ENCODE peak calls at places on chromosomes 2 and 18, in nine cellular contexts. K is left lung, N is body of pancreas, D is HCT116, P is tibial nerve, S is heart right ventricle, Y is K562, W is endodermal cell, M is IMR-90. C is an unnamed sample. For H3K9me3, the result is how much of the 10 kb centered on the place peaks cover.

GRCh38 chr2:12071343-12071742 is 324.9 kb downstream of the LPIN1 start:
- DNase-seq in M (no peak), K (no peak), P (no peak), Y (no peak), N (no peak), W (no peak), S (no peak), D (no peak), C (no peak)

GRCh38 chr2:118738524-118739308 is 108.7 kb downstream of the EN1 start:
- DNase-seq in W (peak), N (peak), D (peak), K (no peak), Y (peak), S (no peak), M (peak), P (peak), C (no peak)

GRCh38 chr18:70397259-70397925 is 108.5 kb downstream of the SOCS6 start:
- DNase-seq in K (no peak), W (no peak), N (no peak), S (no peak), P (no peak), Y (no peak), M (peak), D (no peak), C (no peak)

GRCh38 chr2:10759151-10759714 is 37.8 kb downstream of the ATP6V1C2 start:
- DNase-seq in P (no peak), M (no peak), W (no peak), K (peak), D (no peak), N (no peak), S (no peak), Y (no peak), C (no peak)

GRCh38 chr2:201262718-201263117 is 2.4 kb downstream of the CASP8 start:
- DNase-seq in S (no peak), N (no peak), W (no peak), K (no peak), Y (peak), D (no peak), P (no peak), M (no peak), C (no peak)

GRCh38 chr18:49059028-49059670 is 108.4 kb upstream of the SMAD7 start:
- DNase-seq in M (peak), W (peak), P (no peak), D (no peak), Y (peak), N (no peak), S (no peak), K (no peak), C (peak)

GRCh38 chr2:142112648-142113278 is 18.1 kb downstream of the LRP1B start:
- DNase-seq in Y (no peak), P (no peak), M (peak), W (no peak), S (no peak), K (no peak), N (no peak), D (peak), C (no peak)

GRCh38 chr18:62741118-62741566 is 25.8 kb downstream of the PHLPP1 start:
- DNase-seq in Y (peak), N (no peak), S (no peak), M (peak), P (peak), W (no peak), K (no peak), D (peak), C (peak)

GRCh38 chr2:98487806-98488189 is 43.1 kb downstream of the INPP4A start:
- DNase-seq in Y (peak), W (no peak), M (peak), K (no peak), N (peak), P (no peak), D (peak), S (no peak), C (peak)

GRCh38 chr2:216696751-216697560 is 1.6 kb upstream of the IGFBP5 start:
- DNase-seq in K (no peak), M (peak), D (peak), W (no peak), S (no peak), P (no peak), N (no peak), Y (peak), C (peak)

GRCh38 chr2:232444409-232445148 is 11.4 kb upstream of the ALPI start:
- DNase-seq in N (peak), S (no peak), M (peak), W (peak), P (no peak), Y (peak), K (peak), D (peak), C (peak)

GRCh38 chr2:175398848-175399247 is 217.3 kb upstream of the ATP5MC3 start:
- DNase-seq in D (no peak), S (no peak), Y (no peak), P (no peak), W (no peak), N (no peak), M (no peak), K (no peak), C (no peak)

GRCh38 chr2:23663730-23664005 is 263.3 kb downstream of the ATAD2B start:
- DNase-seq in Y (no peak), K (no peak), S (no peak), M (no peak), W (no peak), N (no peak), D (no peak), P (no peak), C (no peak)

GRCh38 chr2:159573294-159573693 is 43.1 kb downstream of the BAZ2B start:
- DNase-seq in Y (no peak), N (no peak), D (no peak), S (no peak), K (no peak), P (no peak), W (no peak), M (no peak), C (no peak)

GRCh38 chr2:2020897-2021296 is 276.6 kb upstream of the PXDN start:
- DNase-seq in S (no peak), P (no peak), D (no peak), M (no peak), Y (no peak), K (no peak), W (peak), N (no peak), C (no peak)

GRCh38 chr2:2018713-2019410 is 274.5 kb upstream of the PXDN start:
- DNase-seq in S (no peak), W (peak), Y (no peak), K (no peak), D (no peak), P (no peak), M (no peak), N (no peak), C (no peak)

GRCh38 chr2:2022941-2023586 is 278.7 kb upstream of the PXDN start:
- DNase-seq in N (no peak), W (peak), Y (no peak), D (no peak), P (no peak), K (no peak), M (no peak), S (no peak), C (no peak)

GRCh38 chr2:2024751-2025481 is 280.6 kb upstream of the PXDN start:
- DNase-seq in K (no peak), S (no peak), Y (no peak), M (no peak), W (peak), N (no peak), D (no peak), P (no peak), C (no peak)

DNA sequence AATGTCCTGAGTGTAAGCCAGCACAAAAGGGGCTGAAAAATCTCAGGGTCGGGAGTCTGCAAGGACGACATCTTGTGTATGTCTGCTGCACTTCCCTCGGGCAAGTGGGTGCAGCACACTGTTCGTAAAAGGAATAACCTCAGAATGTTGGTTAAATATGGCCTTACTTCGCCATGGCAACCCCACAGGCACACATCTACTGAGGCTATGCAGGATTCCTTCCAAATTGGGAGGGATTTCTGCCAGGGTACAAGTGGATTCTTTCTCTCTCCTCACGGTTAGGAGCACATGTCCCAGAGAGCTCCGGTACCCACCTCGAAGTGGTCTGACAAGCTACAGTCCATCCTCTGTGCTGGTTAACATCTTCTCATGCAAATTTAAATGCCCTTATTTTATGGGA is 277.7 kb upstream of the PXDN start:
- DNase-seq in S (no peak), Y (no peak), N (no peak), P (no peak), M (no peak), K (no peak), W (peak), D (no peak), C (no peak)
- H3K9me3 ChIP-seq in S (under half), Y (under half), N (under half), P (under half), M (under half), K (under half), W (under half), D (under half), C (under half)

GRCh38 chr2:143635936-143636335 is 506.7 kb downstream of the ARHGAP15 start:
- DNase-seq in N (no peak), M (no peak), W (no peak), D (no peak), Y (no peak), K (no peak), P (no peak), S (no peak), C (no peak)

GRCh38 chr2:143632751-143633374 is 503.6 kb downstream of the ARHGAP15 start:
- DNase-seq in S (no peak), M (no peak), W (no peak), N (no peak), Y (no peak), K (no peak), D (no peak), P (no peak), C (no peak)

GRCh38 chr2:143629344-143629743 is 500.1 kb downstream of the ARHGAP15 start:
- DNase-seq in P (no peak), N (no peak), M (peak), D (no peak), K (no peak), Y (no peak), S (no peak), W (no peak), C (no peak)

DNA sequence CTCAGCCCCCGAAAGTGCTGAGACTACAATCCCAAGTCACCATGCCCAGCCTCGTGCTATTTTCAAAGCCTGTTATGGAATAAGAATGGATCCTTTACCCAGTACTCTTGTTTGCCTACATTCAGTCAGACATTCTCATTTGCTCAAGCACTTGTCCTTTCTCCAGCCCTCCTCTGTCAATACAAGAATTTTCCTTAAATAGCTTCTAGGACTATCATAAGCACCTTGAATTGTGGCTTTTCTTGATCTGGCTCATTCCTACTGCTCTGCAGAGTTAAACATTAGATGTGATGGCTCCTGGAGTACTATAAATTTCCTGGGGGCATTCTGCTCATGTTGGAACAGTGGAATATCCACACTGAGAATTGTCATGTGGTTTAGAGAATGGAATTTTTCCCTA is 506.1 kb downstream of the ARHGAP15 start:
- DNase-seq in M (no peak), W (no peak), S (no peak), K (no peak), D (no peak), P (no peak), Y (no peak), N (no peak), C (no peak)
- H3K4me3 ChIP-seq in M (no peak), W (no peak), S (no peak), K (no peak), D (no peak), P (no peak), Y (no peak), N (no peak), C (no peak)

GRCh38 chr18:77709107-77709506 is 459.5 kb downstream of the GALR1 start:
- DNase-seq in Y (no peak), W (no peak), M (no peak), D (no peak), K (no peak), S (no peak), P (no peak), N (no peak), C (no peak)

GRCh38 chr18:77705301-77705700 is 455.7 kb downstream of the GALR1 start:
- DNase-seq in P (no peak), D (no peak), M (no peak), K (no peak), S (no peak), N (no peak), W (no peak), Y (no peak), C (no peak)

GRCh38 chr18:77716282-77716681 is 466.6 kb downstream of the GALR1 start:
- DNase-seq in N (no peak), M (no peak), K (no peak), S (no peak), P (no peak), D (no peak), Y (no peak), W (no peak), C (no peak)

GRCh38 chr18:77714716-77715115 is 465.1 kb downstream of the GALR1 start:
- DNase-seq in M (no peak), S (no peak), P (no peak), D (no peak), N (no peak), K (no peak), W (no peak), Y (no peak), C (no peak)

GRCh38 chr18:77711096-77711495 is 461.4 kb downstream of the GALR1 start:
- DNase-seq in S (no peak), N (no peak), P (no peak), K (no peak), W (no peak), M (no peak), Y (no peak), D (no peak), C (no peak)
- TF ChIP-seq CTCF in S (no peak), N (no peak), P (no peak), K (no peak), W (peak), M (peak), Y (no peak), D (peak), C (peak)

GRCh38 chr2:121774216-121774615 is 18.8 kb downstream of the TSN start:
- DNase-seq in W (no peak), P (no peak), S (no peak), K (no peak), M (no peak), Y (no peak), N (no peak), D (no peak), C (no peak)

GRCh38 chr2:121778736-121779487 is 23.5 kb downstream of the TSN start:
- DNase-seq in P (no peak), M (no peak), N (no peak), Y (no peak), W (no peak), S (no peak), K (no peak), D (no peak), C (no peak)

GRCh38 chr2:121776361-121776760 is 20.9 kb downstream of the TSN start:
- DNase-seq in W (no peak), S (no peak), Y (no peak), N (no peak), P (no peak), K (no peak), D (no peak), M (no peak), C (no peak)

GRCh38 chr2:121776885-121777698 is 21.6 kb downstream of the TSN start:
- DNase-seq in Y (no peak), D (no peak), P (no peak), M (peak), S (no peak), N (no peak), K (no peak), W (no peak), C (no peak)

GRCh38 chr2:121777699-121778058 is 22.2 kb downstream of the TSN start:
- DNase-seq in Y (no peak), N (no peak), P (no peak), M (peak), K (no peak), W (no peak), D (no peak), S (no peak), C (no peak)
- H3K9me3 ChIP-seq in Y (under half), N (under half), P (under half), M (under half), K (under half), W (under half), D (under half), S (under half), C (under half)

DNA sequence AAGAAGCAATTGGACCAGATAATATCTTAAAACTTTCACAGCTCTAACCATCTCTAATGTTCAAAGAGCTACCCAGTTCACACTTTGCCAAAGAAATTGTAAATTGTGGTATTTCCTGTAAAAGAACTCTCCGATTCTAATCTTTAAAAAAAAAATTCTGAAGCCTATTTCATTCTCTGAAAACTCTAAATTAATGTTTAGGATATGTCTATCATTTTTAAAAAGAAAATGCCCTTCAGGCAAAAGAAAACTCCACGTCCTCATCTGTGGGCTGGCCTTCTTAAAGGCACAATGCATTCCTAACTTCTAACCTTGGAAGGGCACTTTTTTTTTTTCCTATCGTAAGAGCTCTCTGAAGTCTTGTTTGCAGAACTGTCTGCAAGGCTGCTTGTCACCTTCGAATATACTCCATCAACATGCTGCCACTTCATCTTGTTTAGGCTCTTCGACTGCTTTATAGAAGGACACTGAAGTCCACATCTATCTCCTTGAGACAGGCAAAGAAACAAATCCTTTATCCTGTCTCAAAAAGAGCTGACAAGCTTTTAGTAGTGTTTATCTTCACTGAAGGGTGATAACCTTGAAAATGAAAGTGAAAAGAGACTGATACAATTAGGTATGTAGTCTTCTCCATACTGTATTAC is 124.3 kb upstream of the SLC39A10 start:
- DNase-seq in M (peak), S (no peak), N (no peak), Y (peak), P (no peak), D (no peak), W (no peak), K (no peak), C (no peak)
- H3K4me3 ChIP-seq in M (peak), S (no peak), N (no peak), Y (peak), P (no peak), D (no peak), W (no peak), K (no peak), C (no peak)

GRCh38 chr2:237323656-237324055 is 90.3 kb downstream of the COL6A3 start:
- DNase-seq in Y (no peak), W (no peak), D (no peak), K (no peak), S (no peak), P (no peak), N (no peak), M (no peak), C (no peak)

GRCh38 chr2:237321746-237322145 is 92.2 kb downstream of the COL6A3 start:
- DNase-seq in K (no peak), M (no peak), S (no peak), D (no peak), Y (no peak), W (no peak), P (no peak), N (no peak), C (no peak)

GRCh38 chr2:237324446-237325236 is 89.3 kb downstream of the COL6A3 start:
- DNase-seq in S (no peak), W (no peak), D (no peak), M (peak), P (no peak), Y (no peak), K (no peak), N (no peak), C (no peak)

GRCh38 chr2:237320801-237321563 is 93.0 kb downstream of the COL6A3 start:
- DNase-seq in N (peak), S (peak), P (peak), K (no peak), W (no peak), D (no peak), Y (no peak), M (no peak), C (no peak)

GRCh38 chr2:237322564-237322963 is 91.4 kb downstream of the COL6A3 start:
- DNase-seq in Y (peak), S (no peak), P (no peak), K (no peak), D (peak), W (peak), N (peak), M (no peak), C (peak)
- TF ChIP-seq CTCF in Y (peak), S (no peak), P (peak), K (peak), D (peak), W (peak), N (peak), M (peak), C (peak)

GRCh38 chr2:238606311-238606710 is 179.6 kb downstream of the ASB1 start:
- DNase-seq in W (no peak), S (no peak), M (no peak), D (no peak), N (no peak), Y (no peak), K (no peak), P (no peak), C (no peak)
- H3K9me3 ChIP-seq in W (under half), S (under half), M (under half), D (under half), N (under half), Y (under half), K (under half), P (half or more), C (under half)

DNA sequence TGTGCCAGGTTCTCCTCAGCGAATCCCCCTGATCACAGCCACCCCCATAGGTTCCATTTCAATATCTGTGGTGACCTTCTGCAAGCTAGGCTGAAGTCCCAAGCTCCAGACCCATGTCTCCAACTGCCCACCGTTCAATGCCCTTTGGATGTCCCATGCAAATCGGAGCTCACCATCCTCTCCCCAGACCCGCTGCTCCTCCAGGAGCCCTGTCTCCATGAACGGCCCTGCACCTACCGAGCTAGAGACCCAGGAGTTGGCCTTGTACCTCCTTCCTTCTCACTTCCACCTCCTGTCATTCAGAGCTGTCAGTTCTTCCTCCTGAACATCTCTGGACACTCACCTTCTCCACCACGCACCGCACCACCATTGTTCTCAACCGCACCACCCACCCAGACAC is 1.0 kb upstream of the FAHD2A start:
- DNase-seq in K (no peak), Y (no peak), D (no peak), P (no peak), W (no peak), M (no peak), S (no peak), N (no peak), C (no peak)
- H3K4me3 ChIP-seq in K (no peak), Y (peak), D (peak), P (peak), W (peak), M (peak), S (peak), N (no peak), C (peak)

GRCh38 chr2:203909946-203910476 is 26.6 kb upstream of the ICOS start:
- DNase-seq in S (no peak), K (no peak), M (no peak), P (no peak), W (no peak), Y (no peak), D (no peak), N (no peak), C (no peak)
- TF ChIP-seq CTCF in S (no peak), K (no peak), M (no peak), P (no peak), W (no peak), Y (no peak), D (no peak), N (no peak), C (no peak)